ENCODE peak calls at places on chromosome 18, in nine cellular contexts. G is ascending aorta, N is K562, W is tibial artery, H is body of pancreas, R is left ventricle myocardium inferior, P is HepG2, B is heart left ventricle, J is lower lobe of right lung. L is an unnamed sample.

GRCh38 chr18:28175930-28176673 is 828 bp downstream of the CDH2 start:
- DNase-seq in G (no peak), N (no peak), W (no peak), H (no peak), R (peak; percentile 21), P (no peak), B (no peak), J (no peak), L (peak; percentile 70)

GRCh38 chr18:63299837-63300787 is 19.5 kb downstream of the BCL2 start:
- DNase-seq in G (no peak), N (no peak), W (no peak), H (no peak), R (no peak), P (no peak), B (no peak), J (no peak), L (no peak)

GRCh38 chr18:29147944-29148343 is 971.0 kb upstream of the CDH2 start:
- DNase-seq in G (no peak), N (no peak), W (no peak), H (no peak), R (no peak), P (no peak), B (no peak), J (no peak), L (peak; percentile 53)

GRCh38 chr18:45325791-45326190 is 289.5 kb upstream of the SLC14A2 start:
- DNase-seq in G (no peak), N (no peak), W (no peak), H (no peak), R (no peak), P (no peak), B (no peak), J (no peak), L (no peak)

GRCh38 chr18:23377669-23378469 is 75.2 kb upstream of the RIOK3 start:
- DNase-seq in G (no peak), N (peak; percentile 25), W (no peak), H (no peak), R (no peak), P (peak; percentile 60), B (no peak), J (no peak), L (no peak)

GRCh38 chr18:46554406-46554805 is 102.6 kb downstream of the LOXHD1 start:
- DNase-seq in G (no peak), N (no peak), W (no peak), H (no peak), R (no peak), P (no peak), B (no peak), J (no peak), L (no peak)

GRCh38 chr18:73790582-73790981 is 357.1 kb downstream of the FBXO15 start:
- DNase-seq in G (no peak), N (no peak), W (no peak), H (no peak), R (no peak), P (no peak), B (no peak), J (no peak), L (no peak)

GRCh38 chr18:715626-716025 is 3.2 kb upstream of the ENOSF1 start:
- DNase-seq in G (no peak), N (no peak), W (no peak), H (no peak), R (no peak), P (no peak), B (no peak), J (no peak), L (no peak)

GRCh38 chr18:54787616-54788015 is 40.7 kb upstream of the RAB27B start:
- DNase-seq in G (no peak), N (no peak), W (no peak), H (no peak), R (no peak), P (no peak), B (no peak), J (no peak), L (no peak)

GRCh38 chr18:77168666-77169358 is 36.2 kb upstream of the MBP start:
- DNase-seq in G (no peak), N (no peak), W (no peak), H (no peak), R (no peak), P (no peak), B (no peak), J (no peak), L (no peak)

GRCh38 chr18:51032193-51032592 is 2.2 kb downstream of the SMAD4 start:
- DNase-seq in G (no peak), N (no peak), W (no peak), H (no peak), R (no peak), P (no peak), B (no peak), J (no peak), L (no peak)

GRCh38 chr18:79439201-79440023 is 43.7 kb downstream of the NFATC1 start:
- DNase-seq in G (no peak), N (peak; percentile 40), W (no peak), H (no peak), R (no peak), P (no peak), B (no peak), J (no peak), L (no peak)

GRCh38 chr18:39839782-39840181 is 2115.3 kb upstream of the PIK3C3 start:
- DNase-seq in G (no peak), N (no peak), W (no peak), H (no peak), R (no peak), P (no peak), B (no peak), J (no peak), L (no peak)

GRCh38 chr18:58129019-58129374 is 85.0 kb downstream of the NEDD4L start:
- DNase-seq in G (no peak), N (no peak), W (no peak), H (peak; percentile 41), R (no peak), P (no peak), B (no peak), J (no peak), L (no peak)

GRCh38 chr18:56615738-56616520 is 22.5 kb downstream of the TXNL1 start:
- DNase-seq in G (no peak), N (no peak), W (no peak), H (peak; percentile 6), R (no peak), P (no peak), B (no peak), J (peak; percentile 59), L (no peak)

GRCh38 chr18:10927290-10927979 is 221.9 kb downstream of the PIEZO2 start:
- DNase-seq in G (no peak), N (no peak), W (no peak), H (no peak), R (no peak), P (no peak), B (peak; percentile 42), J (no peak), L (no peak)

GRCh38 chr18:59905686-59906091 is 5.9 kb downstream of the PMAIP1 start:
- DNase-seq in G (no peak), N (no peak), W (no peak), H (no peak), R (no peak), P (no peak), B (no peak), J (no peak), L (no peak)
- H3K4me1 ChIP-seq in G (no peaks in the 10 kb centered on the region), N (peaks cover 12% of the 10 kb centered on the region), W (peaks cover 4% of the 10 kb centered on the region), H (peaks cover 6% of the 10 kb centered on the region), R (peaks cover 22% of the 10 kb centered on the region), P (no peaks in the 10 kb centered on the region), B (no peaks in the 10 kb centered on the region), J (peaks cover 20% of the 10 kb centered on the region), L (peaks cover 10% of the 10 kb centered on the region)

GRCh38 chr18:68701353-68701752 is 13.6 kb downstream of the TMX3 start:
- DNase-seq in G (no peak), N (no peak), W (no peak), H (no peak), R (no peak), P (no peak), B (no peak), J (no peak), L (no peak)
- H3K36me3 ChIP-seq in G (peaks cover 9% of the 10 kb centered on the region), N (peaks cover 64% of the 10 kb centered on the region), W (peaks cover 13% of the 10 kb centered on the region), H (peaks cover 3% of the 10 kb centered on the region), R (peaks cover 47% of the 10 kb centered on the region), P (peaks cover 21% of the 10 kb centered on the region), B (peaks cover 82% of the 10 kb centered on the region), J (peaks cover 58% of the 10 kb centered on the region), L (peaks cover 32% of the 10 kb centered on the region)

DNA sequence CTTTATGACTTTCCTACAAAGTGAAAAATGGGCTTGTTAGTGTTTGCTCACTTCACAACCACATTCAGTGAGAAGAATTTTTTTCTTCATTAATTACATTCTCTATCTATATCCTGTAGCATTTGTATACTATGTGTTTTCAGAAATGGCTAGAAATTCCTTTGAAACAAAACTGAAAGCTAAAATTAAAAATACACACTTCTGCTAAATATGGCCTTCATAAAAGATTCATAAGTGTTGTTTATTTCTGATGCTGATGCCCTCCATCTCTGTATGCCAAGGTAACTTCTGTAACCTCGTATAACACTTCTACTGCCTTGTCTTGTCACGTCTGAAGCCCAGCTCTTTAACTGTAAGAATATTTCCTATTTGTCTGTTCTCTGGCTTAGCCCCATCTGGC is 59.8 kb downstream of the PMAIP1 start:
- DNase-seq in G (no peak), N (no peak), W (no peak), H (no peak), R (no peak), P (no peak), B (no peak), J (no peak), L (no peak)
- H3K4me1 ChIP-seq in G (no peaks in the 10 kb centered on the region), N (peaks cover 9% of the 10 kb centered on the region), W (no peaks in the 10 kb centered on the region), H (peaks cover 10% of the 10 kb centered on the region), R (peaks cover 5% of the 10 kb centered on the region), P (no peaks in the 10 kb centered on the region), B (no peaks in the 10 kb centered on the region), J (no peaks in the 10 kb centered on the region), L (no peaks in the 10 kb centered on the region)

GRCh38 chr18:13359195-13359594 is 140.6 kb downstream of the LDLRAD4 start:
- DNase-seq in G (no peak), N (no peak), W (no peak), H (peak; percentile 30), R (no peak), P (no peak), B (no peak), J (no peak), L (no peak)

GRCh38 chr18:13361422-13361821 is 142.9 kb downstream of the LDLRAD4 start:
- DNase-seq in G (no peak), N (no peak), W (no peak), H (no peak), R (no peak), P (no peak), B (no peak), J (no peak), L (no peak)

GRCh38 chr18:13353424-13353823 is 134.9 kb downstream of the LDLRAD4 start:
- DNase-seq in G (no peak), N (no peak), W (no peak), H (no peak), R (no peak), P (no peak), B (no peak), J (no peak), L (no peak)

GRCh38 chr18:13354414-13354813 is 135.9 kb downstream of the LDLRAD4 start:
- DNase-seq in G (no peak), N (no peak), W (no peak), H (no peak), R (no peak), P (no peak), B (no peak), J (no peak), L (no peak)

DNA sequence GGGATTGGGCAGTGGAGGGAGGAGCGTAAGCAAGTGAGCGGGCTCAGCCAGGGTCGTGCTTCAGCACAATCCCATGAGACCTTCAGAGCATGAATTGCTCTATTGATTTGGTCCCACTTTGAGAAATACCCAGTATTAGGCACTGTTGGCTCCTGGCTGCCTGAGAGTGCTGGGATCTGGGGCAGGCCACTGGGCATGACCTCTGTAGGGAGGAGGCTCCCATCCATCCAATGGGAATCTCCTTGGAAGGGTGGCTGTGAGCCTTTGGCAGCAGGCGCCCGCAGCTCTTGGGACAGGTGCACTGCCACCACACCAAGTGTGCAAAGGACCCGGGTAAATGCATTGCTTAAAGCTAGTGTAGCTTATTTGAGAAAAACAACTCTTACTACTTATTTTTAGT is 137.5 kb downstream of the LDLRAD4 start:
- DNase-seq in G (no peak), N (no peak), W (no peak), H (no peak), R (no peak), P (no peak), B (no peak), J (no peak), L (no peak)
- H3K36me3 ChIP-seq in G (no peaks in the 10 kb centered on the region), N (no peaks in the 10 kb centered on the region), W (no peaks in the 10 kb centered on the region), H (no peaks in the 10 kb centered on the region), R (no peaks in the 10 kb centered on the region), P (no peaks in the 10 kb centered on the region), B (no peaks in the 10 kb centered on the region), J (no peaks in the 10 kb centered on the region), L (no peaks in the 10 kb centered on the region)